ENCODE peak calls at places on chromosomes 4 and X, in nine cellular contexts. I is CD4-positive, alpha-beta T cell; D is neural progenitor cell; U is mammary epithelial cell; Y is A549; B is T-helper 17 cell; C is tibial artery; R is right lobe of liver; P is ovary. N is an unnamed sample.

GRCh38 chrX:29299689-29300088 is 712.4 kb downstream of the IL1RAPL1 start:
- DNase-seq in I (no peak), D (no peak), B (no peak), C (no peak), U (peak; percentile 11), Y (peak; percentile 2), P (no peak), R (no peak), N (no peak)

GRCh38 chrX:154369453-154370299 is 4.8 kb downstream of the FLNA start:
- DNase-seq in D (peak; percentile 89), P (peak; percentile 85), Y (peak; percentile 93), C (peak; percentile 81), U (peak; percentile 84), B (peak; percentile 40), R (peak; percentile 65), I (peak; percentile 60), N (no peak)

GRCh38 chr4:159077702-159078495 is 25.0 kb upstream of the RAPGEF2 start:
- DNase-seq in U (peak; percentile 88), I (no peak), P (no peak), B (no peak), D (no peak), C (no peak), Y (no peak), R (no peak), N (peak; percentile 41)

GRCh38 chr4:183349673-183350072 is 27.4 kb upstream of the CLDN24 start:
- DNase-seq in D (no peak), C (no peak), I (no peak), B (no peak), R (no peak), U (peak; percentile 71), P (no peak), Y (no peak), N (no peak)

GRCh38 chr4:169335331-169335730 is 64.6 kb upstream of the SH3RF1 start:
- DNase-seq in R (no peak), D (no peak), B (no peak), Y (no peak), U (peak; percentile 89), P (no peak), I (no peak), C (no peak), N (no peak)

GRCh38 chr4:110055014-110055768 is 142.5 kb downstream of the EGF start:
- DNase-seq in P (no peak), B (no peak), I (no peak), Y (no peak), R (peak; percentile 67), C (no peak), U (no peak), D (peak; percentile 2), N (peak; percentile 90)

GRCh38 chr4:172688536-172688935 is 480.1 kb upstream of the GALNT7 start:
- DNase-seq in B (no peak), P (no peak), D (no peak), C (no peak), Y (peak; percentile 6), I (no peak), U (no peak), R (no peak), N (peak; percentile 51)

GRCh38 chr4:153757407-153757806 is 2.4 kb downstream of the RNF175 start:
- DNase-seq in C (no peak), B (no peak), D (no peak), R (no peak), Y (no peak), P (no peak), U (peak; percentile 33), I (no peak), N (no peak)

GRCh38 chr4:92387459-92388069 is 83.8 kb downstream of the GRID2 start:
- DNase-seq in U (peak; percentile 25), Y (peak; percentile 45), R (no peak), B (no peak), D (peak; percentile 57), P (no peak), I (no peak), C (no peak), N (peak; percentile 42)

GRCh38 chr4:101853028-101853427 is 62.5 kb downstream of the BANK1 start:
- DNase-seq in U (no peak), C (no peak), I (no peak), Y (no peak), R (no peak), B (no peak), P (no peak), D (no peak), N (no peak)

GRCh38 chr4:48944659-48945290 is 38.2 kb upstream of the OCIAD2 start:
- DNase-seq in I (peak; percentile 6), Y (peak; percentile 30), P (no peak), U (peak; percentile 61), R (no peak), C (no peak), D (peak; percentile 48), B (peak; percentile 8), N (no peak)

GRCh38 chrX:136658151-136658550 is 10.2 kb downstream of the CD40LG start:
- DNase-seq in P (no peak), I (no peak), R (no peak), C (no peak), U (no peak), B (no peak), D (no peak), Y (no peak), N (no peak)

GRCh38 chrX:136662976-136663375 is 15.0 kb downstream of the CD40LG start:
- DNase-seq in C (no peak), D (no peak), P (no peak), R (no peak), B (no peak), I (no peak), Y (no peak), U (no peak), N (no peak)

GRCh38 chrX:136662104-136662503 is 14.1 kb downstream of the CD40LG start:
- DNase-seq in U (no peak), P (no peak), C (no peak), D (no peak), Y (no peak), B (no peak), R (no peak), I (no peak), N (peak; percentile 43)

GRCh38 chrX:136659174-136659573 is 11.2 kb downstream of the CD40LG start:
- DNase-seq in U (no peak), Y (no peak), I (no peak), B (no peak), R (no peak), D (no peak), P (no peak), C (no peak), N (no peak)

DNA sequence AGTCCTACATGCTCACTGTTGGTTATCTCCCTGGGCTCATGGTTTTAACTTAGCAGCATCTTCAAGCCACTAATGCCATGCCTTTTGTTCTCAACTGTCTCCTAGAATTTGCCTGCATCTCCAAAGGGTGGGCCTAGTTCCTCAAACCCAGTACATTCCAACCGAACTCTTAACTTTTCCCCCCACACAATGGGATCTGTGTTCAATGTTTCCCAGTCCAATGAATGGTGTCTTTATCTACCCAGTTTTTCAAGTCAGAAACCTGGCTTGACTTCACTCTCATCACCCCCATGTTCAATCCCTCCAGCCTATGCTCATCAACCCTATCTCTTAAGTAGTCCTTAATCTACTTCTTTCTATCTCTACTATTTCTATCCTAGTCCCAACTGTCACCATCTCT is 12.9 kb downstream of the CD40LG start:
- DNase-seq in U (no peak), I (no peak), B (no peak), R (no peak), Y (no peak), C (no peak), D (no peak), P (no peak), N (no peak)
- H3K9me3 ChIP-seq in U (no peaks in the 10 kb centered on the region), I (no peaks in the 10 kb centered on the region), B (no peaks in the 10 kb centered on the region), R (no peaks in the 10 kb centered on the region), Y (peaks cover 5% of the 10 kb centered on the region), C (peaks cover 4% of the 10 kb centered on the region), D (peaks cover 9% of the 10 kb centered on the region), P (no peaks in the 10 kb centered on the region), N (no peaks in the 10 kb centered on the region)

GRCh38 chrX:57265126-57265525 is 21.4 kb upstream of the FAAH2 start:
- DNase-seq in C (no peak), I (no peak), Y (no peak), R (no peak), B (no peak), U (no peak), P (no peak), D (no peak), N (no peak)
- H3K9me3 ChIP-seq in C (peaks cover 25% of the 10 kb centered on the region), I (no peaks in the 10 kb centered on the region), Y (no peaks in the 10 kb centered on the region), R (no peaks in the 10 kb centered on the region), B (no peaks in the 10 kb centered on the region), U (peaks cover 4% of the 10 kb centered on the region), P (no peaks in the 10 kb centered on the region), D (no peaks in the 10 kb centered on the region), N (no peaks in the 10 kb centered on the region)

GRCh38 chrX:55356609-55357008 is 91.9 kb upstream of the PAGE3 start:
- DNase-seq in P (no peak), Y (no peak), I (no peak), C (no peak), D (no peak), R (no peak), B (no peak), U (no peak), N (no peak)

GRCh38 chrX:55357236-55357635 is 92.5 kb upstream of the PAGE3 start:
- DNase-seq in B (no peak), R (no peak), U (no peak), C (no peak), Y (no peak), D (no peak), I (no peak), P (no peak), N (no peak)
- H3K9me3 ChIP-seq in B (no peaks in the 10 kb centered on the region), R (no peaks in the 10 kb centered on the region), U (peaks cover 2% of the 10 kb centered on the region), C (peaks cover 4% of the 10 kb centered on the region), Y (no peaks in the 10 kb centered on the region), D (peaks cover 42% of the 10 kb centered on the region), I (no peaks in the 10 kb centered on the region), P (no peaks in the 10 kb centered on the region), N (no peaks in the 10 kb centered on the region)

GRCh38 chrX:131723646-131724045 is 179.8 kb downstream of the OR13H1 start:
- DNase-seq in C (no peak), D (no peak), U (no peak), I (no peak), Y (no peak), P (no peak), B (no peak), R (no peak), N (no peak)
- H3K9me3 ChIP-seq in C (no peaks in the 10 kb centered on the region), D (no peaks in the 10 kb centered on the region), U (no peaks in the 10 kb centered on the region), I (no peaks in the 10 kb centered on the region), Y (peaks cover 7% of the 10 kb centered on the region), P (no peaks in the 10 kb centered on the region), B (no peaks in the 10 kb centered on the region), R (no peaks in the 10 kb centered on the region), N (no peaks in the 10 kb centered on the region)

GRCh38 chr4:10734697-10735096 is 50.1 kb upstream of the CLNK start:
- DNase-seq in D (no peak), C (no peak), Y (no peak), U (no peak), R (no peak), P (no peak), I (no peak), B (no peak), N (no peak)
- H3K9me3 ChIP-seq in D (no peaks in the 10 kb centered on the region), C (no peaks in the 10 kb centered on the region), Y (no peaks in the 10 kb centered on the region), U (no peaks in the 10 kb centered on the region), R (no peaks in the 10 kb centered on the region), P (no peaks in the 10 kb centered on the region), I (no peaks in the 10 kb centered on the region), B (no peaks in the 10 kb centered on the region), N (no peaks in the 10 kb centered on the region)

DNA sequence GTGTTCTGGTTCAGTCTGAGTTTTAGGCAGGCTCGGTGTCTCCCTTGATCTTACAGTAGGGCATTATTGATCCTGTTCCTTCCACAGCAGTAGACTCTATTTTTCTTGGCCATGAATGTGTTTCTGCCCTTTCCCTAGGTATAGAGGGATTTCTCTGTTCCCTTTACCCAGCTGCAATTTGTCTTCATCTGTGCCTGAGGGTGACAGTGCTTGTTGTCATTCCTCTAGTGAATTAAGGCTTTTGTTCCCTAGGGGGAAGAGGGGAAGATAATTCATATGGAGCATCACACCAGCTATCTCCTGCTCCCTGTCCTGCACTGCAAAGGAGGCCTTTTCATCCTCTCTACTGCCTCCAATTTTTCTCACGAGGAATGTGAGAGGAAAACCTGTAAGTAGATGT is 39.7 kb upstream of the CXorf51A start:
- DNase-seq in I (no peak), U (no peak), R (no peak), D (no peak), C (no peak), B (no peak), P (no peak), Y (no peak), N (no peak)
- H3K9me3 ChIP-seq in I (no peaks in the 10 kb centered on the region), U (peaks cover 8% of the 10 kb centered on the region), R (no peaks in the 10 kb centered on the region), D (peaks cover 9% of the 10 kb centered on the region), C (no peaks in the 10 kb centered on the region), B (no peaks in the 10 kb centered on the region), P (no peaks in the 10 kb centered on the region), Y (no peaks in the 10 kb centered on the region), N (no peaks in the 10 kb centered on the region)